ENCODE peak calls at places on chromosomes 2 and 18, in four cellular contexts. One of them, this sample, is unnamed.

GRCh38 chr2:44671896-44672295 is 269.6 kb upstream of the SIX3 start:
- DNase-seq in K562: no peak
- DNase-seq in GM12878: no peak
- DNase-seq in HepG2: no peak
- DNase-seq in this sample: no peak

GRCh38 chr2:168731550-168732128 is 70.8 kb upstream of the NOSTRIN start:
- DNase-seq in K562: no peak
- DNase-seq in HepG2: no peak
- DNase-seq in GM12878: no peak
- DNase-seq in this sample: no peak

GRCh38 chr2:178211943-178212342 is 17.6 kb downstream of the OSBPL6 start:
- DNase-seq in K562: no peak
- DNase-seq in GM12878: no peak
- DNase-seq in HepG2: no peak
- DNase-seq in this sample: no peak

GRCh38 chr2:96556441-96557330 is 20.1 kb downstream of the ARID5A start:
- DNase-seq in GM12878: no peak
- DNase-seq in HepG2: peak
- DNase-seq in K562: no peak
- DNase-seq in this sample: no peak

GRCh38 chr2:215723011-215723410 is 287.1 kb upstream of the FN1 start:
- DNase-seq in K562: no peak
- DNase-seq in HepG2: no peak
- DNase-seq in GM12878: no peak
- DNase-seq in this sample: no peak

GRCh38 chr2:176174850-176175728 is 13.4 kb upstream of the HOXD1 start:
- DNase-seq in K562: peak
- DNase-seq in HepG2: no peak
- DNase-seq in GM12878: no peak
- DNase-seq in this sample: peak

GRCh38 chr2:99573624-99574251 is 83.9 kb upstream of the REV1 start:
- DNase-seq in GM12878: no peak
- DNase-seq in K562: no peak
- DNase-seq in HepG2: no peak
- DNase-seq in this sample: no peak

GRCh38 chr18:58095655-58096054 is 51.6 kb downstream of the NEDD4L start:
- DNase-seq in HepG2: no peak
- DNase-seq in K562: no peak
- DNase-seq in GM12878: no peak
- DNase-seq in this sample: no peak

GRCh38 chr2:102310964-102311640 is at the start of gene IL1RL1:
- DNase-seq in K562: no peak
- DNase-seq in GM12878: no peak
- DNase-seq in HepG2: no peak
- DNase-seq in this sample: no peak

GRCh38 chr2:138515084-138515483 is 13.5 kb downstream of the SPOPL start:
- DNase-seq in HepG2: peak
- DNase-seq in K562: no peak
- DNase-seq in GM12878: no peak
- DNase-seq in this sample: no peak

GRCh38 chr2:5495616-5496015 is 196.6 kb upstream of the SOX11 start:
- DNase-seq in K562: no peak
- DNase-seq in HepG2: no peak
- DNase-seq in GM12878: no peak
- DNase-seq in this sample: no peak

GRCh38 chr2:9658972-9659371 is 28.2 kb upstream of the YWHAQ start:
- DNase-seq in K562: no peak
- DNase-seq in GM12878: no peak
- DNase-seq in HepG2: no peak
- DNase-seq in this sample: no peak

GRCh38 chr2:224983719-224984388 is 58.4 kb downstream of the DOCK10 start:
- DNase-seq in GM12878: no peak
- DNase-seq in HepG2: no peak
- DNase-seq in K562: no peak
- DNase-seq in this sample: no peak

GRCh38 chr2:20620271-20620681 is 30.6 kb downstream of the HS1BP3 start:
- DNase-seq in HepG2: no peak
- DNase-seq in GM12878: no peak
- DNase-seq in K562: no peak
- DNase-seq in this sample: no peak

GRCh38 chr2:178715366-178715765 is 91.9 kb downstream of the TTN start:
- DNase-seq in GM12878: no peak
- DNase-seq in K562: no peak
- DNase-seq in HepG2: no peak
- DNase-seq in this sample: no peak

GRCh38 chr18:13222371-13223281 is 4.1 kb downstream of the LDLRAD4 start:
- DNase-seq in K562: no peak
- DNase-seq in HepG2: peak
- DNase-seq in GM12878: no peak
- DNase-seq in this sample: peak

GRCh38 chr18:78720456-78721250 is 259.0 kb upstream of the SALL3 start:
- DNase-seq in GM12878: no peak
- DNase-seq in HepG2: no peak
- DNase-seq in K562: no peak
- DNase-seq in this sample: no peak

GRCh38 chr2:169799555-169799954 is 884 bp downstream of the SSB start:
- DNase-seq in GM12878: no peak
- DNase-seq in K562: peak
- DNase-seq in HepG2: peak
- DNase-seq in this sample: no peak

GRCh38 chr18:60555629-60556028 is 183.1 kb upstream of the MC4R start:
- DNase-seq in HepG2: no peak
- DNase-seq in K562: no peak
- DNase-seq in GM12878: no peak
- DNase-seq in this sample: no peak

DNA sequence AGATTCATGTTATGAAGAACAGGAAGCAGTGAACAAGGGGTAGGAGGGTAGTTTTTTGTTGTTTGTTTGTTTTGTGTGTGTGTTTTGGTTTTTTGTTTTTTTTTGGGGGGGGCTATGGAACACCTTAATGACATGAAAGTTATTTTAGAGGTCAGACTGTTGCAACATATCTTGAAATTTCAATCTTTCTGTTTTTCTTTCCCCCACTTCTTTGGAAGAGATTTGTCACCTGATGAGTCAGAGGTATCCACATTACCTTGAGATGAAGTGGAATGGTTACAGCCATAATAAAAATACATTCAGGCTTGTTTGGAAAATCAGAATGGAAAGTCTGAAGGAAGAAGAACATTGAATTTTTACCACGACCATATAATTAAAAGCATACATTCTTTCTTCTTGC is 2.1 kb upstream of the GTF3C3 start:
- DNase-seq in K562: no peak
- DNase-seq in GM12878: no peak
- DNase-seq in HepG2: no peak
- DNase-seq in this sample: no peak
- TF ChIP-seq TARDBP in K562: no peak
- TF ChIP-seq TARDBP in GM12878: no peak
- TF ChIP-seq TARDBP in HepG2: no peak
- TF ChIP-seq TARDBP in this sample: no peak

GRCh38 chr2:160073284-160073888 is 11.0 kb upstream of the PLA2R1 start:
- DNase-seq in K562: no peak
- DNase-seq in GM12878: no peak
- DNase-seq in HepG2: peak
- DNase-seq in this sample: no peak

GRCh38 chr2:160076239-160076638 is 13.8 kb upstream of the PLA2R1 start:
- DNase-seq in GM12878: no peak
- DNase-seq in K562: no peak
- DNase-seq in HepG2: no peak
- DNase-seq in this sample: no peak

GRCh38 chr2:160075171-160075570 is 12.8 kb upstream of the PLA2R1 start:
- DNase-seq in GM12878: no peak
- DNase-seq in HepG2: no peak
- DNase-seq in K562: no peak
- DNase-seq in this sample: no peak

GRCh38 chr2:160077912-160078585 is 15.6 kb upstream of the PLA2R1 start:
- DNase-seq in K562: no peak
- DNase-seq in GM12878: no peak
- DNase-seq in HepG2: no peak
- DNase-seq in this sample: no peak

DNA sequence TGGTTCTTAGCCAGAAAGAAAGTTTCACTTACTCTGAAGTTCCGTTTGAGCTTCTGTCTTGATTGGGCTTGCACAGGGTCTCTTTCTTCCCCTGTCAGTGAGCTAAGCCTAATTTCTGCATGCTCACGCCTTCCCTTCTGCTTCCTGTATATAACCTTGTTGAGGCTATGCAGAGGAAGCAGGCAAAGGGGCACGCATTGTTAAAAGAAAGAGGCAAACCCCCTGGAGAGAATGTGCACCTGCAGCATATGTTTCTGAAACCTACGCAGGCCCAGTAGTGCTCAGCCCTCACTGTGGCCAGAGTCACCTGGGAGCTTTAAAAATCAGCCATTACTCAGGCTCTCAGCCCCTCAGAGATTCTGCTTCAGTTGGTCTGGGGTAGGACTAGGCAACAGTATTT is 14.5 kb upstream of the PLA2R1 start:
- DNase-seq in GM12878: no peak
- DNase-seq in HepG2: no peak
- DNase-seq in K562: no peak
- DNase-seq in this sample: no peak
- TF ChIP-seq TARDBP in GM12878: no peak
- TF ChIP-seq TARDBP in HepG2: no peak
- TF ChIP-seq TARDBP in K562: no peak
- TF ChIP-seq TARDBP in this sample: no peak

GRCh38 chr2:120861191-120861575 is 125.5 kb downstream of the GLI2 start:
- DNase-seq in K562: no peak
- DNase-seq in HepG2: no peak
- DNase-seq in GM12878: no peak
- DNase-seq in this sample: no peak
- TF ChIP-seq TARDBP in K562: no peak
- TF ChIP-seq TARDBP in HepG2: no peak
- TF ChIP-seq TARDBP in GM12878: no peak
- TF ChIP-seq TARDBP in this sample: no peak

GRCh38 chr2:25098056-25098455 is 56.2 kb downstream of the EFR3B start:
- DNase-seq in K562: no peak
- DNase-seq in HepG2: no peak
- DNase-seq in GM12878: no peak
- DNase-seq in this sample: no peak

GRCh38 chr2:25103287-25103871 is 61.5 kb downstream of the EFR3B start:
- DNase-seq in K562: no peak
- DNase-seq in HepG2: no peak
- DNase-seq in GM12878: no peak
- DNase-seq in this sample: no peak

GRCh38 chr2:25104741-25105140 is 62.9 kb downstream of the EFR3B start:
- DNase-seq in K562: no peak
- DNase-seq in GM12878: no peak
- DNase-seq in HepG2: no peak
- DNase-seq in this sample: no peak

GRCh38 chr2:25098558-25099486 is 56.9 kb downstream of the EFR3B start:
- DNase-seq in GM12878: no peak
- DNase-seq in K562: no peak
- DNase-seq in HepG2: no peak
- DNase-seq in this sample: no peak
- TF ChIP-seq TARDBP in GM12878: no peak
- TF ChIP-seq TARDBP in K562: no peak
- TF ChIP-seq TARDBP in HepG2: no peak
- TF ChIP-seq TARDBP in this sample: no peak

GRCh38 chr18:11040359-11040758 is 109.0 kb downstream of the PIEZO2 start:
- DNase-seq in K562: no peak
- DNase-seq in GM12878: no peak
- DNase-seq in HepG2: no peak
- DNase-seq in this sample: no peak

GRCh38 chr18:11043694-11044093 is 105.7 kb downstream of the PIEZO2 start:
- DNase-seq in HepG2: peak
- DNase-seq in K562: no peak
- DNase-seq in GM12878: no peak
- DNase-seq in this sample: no peak

GRCh38 chr18:11037841-11038240 is 111.5 kb downstream of the PIEZO2 start:
- DNase-seq in GM12878: no peak
- DNase-seq in K562: no peak
- DNase-seq in HepG2: no peak
- DNase-seq in this sample: no peak

GRCh38 chr18:11042247-11042646 is 107.1 kb downstream of the PIEZO2 start:
- DNase-seq in HepG2: peak
- DNase-seq in K562: no peak
- DNase-seq in GM12878: no peak
- DNase-seq in this sample: no peak

DNA sequence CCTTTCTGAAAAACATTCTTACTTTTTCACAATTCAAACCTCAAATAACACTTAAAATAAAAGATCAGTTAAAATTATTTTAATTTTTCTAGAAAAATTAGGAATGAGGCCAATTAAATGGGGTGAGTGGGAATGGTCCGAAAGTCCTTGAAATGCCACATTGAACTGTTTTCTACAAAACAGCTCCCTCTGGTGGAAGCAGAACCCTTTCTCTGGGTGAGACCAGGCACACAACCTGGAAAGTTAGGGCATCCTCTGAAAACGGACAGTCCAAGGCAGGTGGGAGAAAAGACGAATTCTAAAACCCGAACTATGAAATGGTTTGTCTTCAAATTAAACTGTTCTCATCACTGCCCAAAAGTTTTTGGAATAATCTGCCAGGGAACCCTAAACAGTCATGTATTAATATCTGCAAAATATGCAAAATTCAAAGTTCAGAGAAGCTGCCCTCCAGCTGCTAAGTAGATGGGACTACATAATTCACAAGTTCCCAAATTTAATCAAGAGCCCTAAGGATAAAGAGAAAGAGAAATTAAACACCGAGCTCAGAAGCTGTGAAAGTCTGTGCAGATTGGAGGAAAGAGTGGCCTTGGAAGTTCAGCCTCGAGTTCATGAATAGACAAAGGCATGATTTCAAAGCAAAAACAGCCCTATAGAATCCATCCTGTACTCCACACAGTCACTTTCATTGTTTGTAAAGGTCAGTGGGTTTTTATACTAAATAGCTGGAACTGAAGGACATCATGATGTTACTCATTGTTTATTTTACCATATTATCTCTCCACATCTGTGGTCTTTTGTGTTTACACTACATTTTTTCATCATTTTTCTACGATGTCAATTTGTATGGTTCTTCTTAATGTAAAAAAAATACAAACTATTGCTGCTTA is 108.3 kb downstream of the PIEZO2 start:
- DNase-seq in GM12878: no peak
- DNase-seq in HepG2: peak
- DNase-seq in K562: peak
- DNase-seq in this sample: peak
- TF ChIP-seq TARDBP in GM12878: no peak
- TF ChIP-seq TARDBP in HepG2: no peak
- TF ChIP-seq TARDBP in K562: no peak
- TF ChIP-seq TARDBP in this sample: no peak

GRCh38 chr2:74228772-74229171 is 30.4 kb downstream of the MTHFD2 start:
- DNase-seq in K562: no peak
- DNase-seq in HepG2: no peak
- DNase-seq in GM12878: no peak
- DNase-seq in this sample: no peak
- TF ChIP-seq TARDBP in K562: no peak
- TF ChIP-seq TARDBP in HepG2: no peak
- TF ChIP-seq TARDBP in GM12878: no peak
- TF ChIP-seq TARDBP in this sample: no peak

GRCh38 chr2:103809946-103810345 is 1044.0 kb upstream of the POU3F3 start:
- DNase-seq in HepG2: no peak
- DNase-seq in K562: no peak
- DNase-seq in GM12878: no peak
- DNase-seq in this sample: no peak
- TF ChIP-seq TARDBP in HepG2: no peak
- TF ChIP-seq TARDBP in K562: no peak
- TF ChIP-seq TARDBP in GM12878: no peak
- TF ChIP-seq TARDBP in this sample: no peak

GRCh38 chr2:121633463-121633862 is 15.8 kb downstream of the CLASP1 start:
- DNase-seq in HepG2: no peak
- DNase-seq in K562: no peak
- DNase-seq in GM12878: no peak
- DNase-seq in this sample: no peak
- TF ChIP-seq TARDBP in HepG2: no peak
- TF ChIP-seq TARDBP in K562: no peak
- TF ChIP-seq TARDBP in GM12878: no peak
- TF ChIP-seq TARDBP in this sample: no peak

GRCh38 chr2:64865073-64865830 is 123.9 kb upstream of the SLC1A4 start:
- DNase-seq in HepG2: no peak
- DNase-seq in K562: peak
- DNase-seq in GM12878: no peak
- DNase-seq in this sample: peak
- TF ChIP-seq TARDBP in HepG2: no peak
- TF ChIP-seq TARDBP in K562: peak
- TF ChIP-seq TARDBP in GM12878: no peak
- TF ChIP-seq TARDBP in this sample: no peak